ENCODE peak calls at places on chromosomes 4 and X, in six cellular contexts. Q, D, E, T, Y and F are unnamed samples.

GRCh38 chrX:10447577-10448214 is 172.7 kb downstream of the MID1 start:
- DNase-seq in T (no peak), E (no peak), D (no peak), Q (no peak), Y (no peak), F (no peak)

GRCh38 chr4:71009091-71009490 is 15.6 kb downstream of the DCK start:
- DNase-seq in Y (no peak), T (no peak), D (no peak), E (no peak), Q (no peak), F (no peak)

GRCh38 chrX:123450217-123450616 is 266.1 kb downstream of the GRIA3 start:
- DNase-seq in D (peak), T (peak), Y (no peak), Q (no peak), E (no peak), F (no peak)

GRCh38 chr4:159144112-159144694 is 41.3 kb downstream of the RAPGEF2 start:
- DNase-seq in D (no peak), Q (no peak), T (no peak), E (no peak), Y (no peak), F (no peak)

GRCh38 chr4:10762541-10762940 is 78.0 kb upstream of the CLNK start:
- DNase-seq in Q (no peak), Y (peak), D (peak), E (no peak), T (no peak), F (no peak)

GRCh38 chrX:2336181-2336580 is 164.6 kb downstream of the DHRSX start:
- DNase-seq in Y (no peak), T (no peak), Q (no peak), E (no peak), D (no peak), F (no peak)

GRCh38 chrX:13263560-13264251 is 56.1 kb downstream of the ATXN3L start:
- DNase-seq in T (no peak), Y (no peak), D (no peak), E (no peak), Q (no peak), F (no peak)

GRCh38 chr4:3268395-3269104 is 19.6 kb downstream of the MSANTD1 start:
- DNase-seq in Y (no peak), T (no peak), E (no peak), Q (no peak), D (no peak), F (no peak)

GRCh38 chr4:98232202-98232601 is 29.0 kb upstream of the RAP1GDS1 start:
- DNase-seq in Q (no peak), D (no peak), Y (peak), T (no peak), E (no peak), F (no peak)

GRCh38 chr4:153467154-153467896 is 1.2 kb downstream of the TMEM131L start:
- DNase-seq in E (peak), T (peak), Y (no peak), Q (peak), D (peak), F (peak)

GRCh38 chrX:103889216-103889615 is 57.2 kb upstream of the RAB9B start:
- DNase-seq in D (no peak), T (no peak), E (no peak), Q (no peak), Y (no peak), F (no peak)

GRCh38 chr4:153512952-153513500 is 46.9 kb downstream of the TMEM131L start:
- DNase-seq in T (no peak), D (no peak), E (no peak), Q (no peak), Y (no peak), F (no peak)

GRCh38 chrX:134171661-134172587 is 65.1 kb upstream of the CCDC160 start:
- DNase-seq in Y (no peak), T (peak), E (peak), D (peak), Q (no peak), F (peak)

GRCh38 chr4:23911675-23912455 is 22.0 kb upstream of the PPARGC1A start:
- DNase-seq in Q (no peak), T (no peak), E (no peak), D (no peak), Y (no peak), F (no peak)

GRCh38 chr4:5027366-5027765 is 8.1 kb upstream of the CYTL1 start:
- DNase-seq in D (no peak), E (no peak), Q (no peak), Y (no peak), T (no peak), F (no peak)

GRCh38 chrX:133959972-133960371 is 25.4 kb downstream of the GPC3 start:
- DNase-seq in D (no peak), Y (no peak), Q (no peak), E (no peak), T (no peak), F (no peak)

GRCh38 chr4:16752150-16752549 is 146.3 kb downstream of the LDB2 start:
- DNase-seq in Y (peak), D (peak), T (no peak), E (no peak), Q (no peak), F (no peak)

GRCh38 chr4:53994382-53994781 is 70.0 kb downstream of the CHIC2 start:
- DNase-seq in T (peak), Y (no peak), Q (no peak), D (no peak), E (no peak), F (no peak)

GRCh38 chr4:41687971-41688370 is 60.6 kb downstream of the PHOX2B start:
- DNase-seq in E (no peak), T (no peak), Q (peak), Y (no peak), D (peak), F (no peak)

GRCh38 chr4:23373269-23373668 is 516.6 kb downstream of the PPARGC1A start:
- DNase-seq in Q (no peak), D (peak), Y (no peak), E (no peak), T (no peak), F (no peak)

GRCh38 chr4:159516556-159516955 is 413.7 kb downstream of the RAPGEF2 start:
- DNase-seq in D (no peak), Y (no peak), T (no peak), E (no peak), Q (no peak), F (no peak)

GRCh38 chr4:143616771-143617170 is 83.7 kb downstream of the FREM3 start:
- DNase-seq in E (no peak), Y (peak), T (no peak), Q (no peak), D (no peak), F (no peak)

GRCh38 chr4:127936974-127937373 is 28.0 kb downstream of the MFSD8 start:
- DNase-seq in T (no peak), D (no peak), Y (no peak), Q (no peak), E (no peak), F (no peak)

GRCh38 chr4:184722798-184723197 is 11.1 kb downstream of the CENPU start:
- DNase-seq in D (no peak), Y (no peak), E (no peak), T (no peak), Q (no peak), F (no peak)

GRCh38 chr4:41424541-41424940 is 113.4 kb upstream of the LIMCH1 start:
- DNase-seq in Y (no peak), Q (no peak), T (no peak), E (no peak), D (no peak), F (no peak)

GRCh38 chr4:15682340-15682725 is 706 bp downstream of the FAM200B start:
- DNase-seq in D (no peak), E (no peak), Y (no peak), Q (no peak), T (no peak), F (no peak)